ENCODE peak calls at places on chromosomes 13 and 19, in five cellular contexts. G is osteocyte, D is astrocyte, W is NB4, V is choroid plexus epithelial cell. O is an unnamed sample.

GRCh38 chr13:42405665-42406390 is 133.9 kb downstream of the AKAP11 start:
- DNase-seq in G (no peak), V (peak), W (no peak), D (peak), O (no peak)

GRCh38 chr19:22140356-22140755 is 56.4 kb downstream of the ZNF676 start:
- DNase-seq in G (no peak), W (no peak), V (no peak), D (no peak), O (no peak)

GRCh38 chr13:24459234-24459633 is 53.3 kb downstream of the PARP4 start:
- DNase-seq in W (no peak), D (peak), G (no peak), V (peak), O (no peak)

GRCh38 chr19:54154603-54155345 is 4.7 kb downstream of the LENG1 start:
- DNase-seq in D (peak), V (no peak), G (no peak), W (no peak), O (no peak)

GRCh38 chr13:49776871-49777270 is 15.6 kb downstream of the KPNA3 start:
- DNase-seq in W (no peak), D (peak), G (no peak), V (peak), O (no peak)

GRCh38 chr13:24032252-24032651 is 128.3 kb upstream of the SPATA13 start:
- DNase-seq in V (peak), W (no peak), D (peak), G (no peak), O (no peak)

GRCh38 chr13:33446821-33447481 is 161.4 kb upstream of the STARD13 start:
- DNase-seq in G (no peak), D (no peak), V (no peak), W (no peak), O (no peak)

GRCh38 chr13:98157188-98157587 is 14.3 kb downstream of the FARP1 start:
- DNase-seq in D (no peak), G (no peak), V (no peak), W (no peak), O (no peak)

GRCh38 chr13:96982672-96983071 is 11.6 kb downstream of the OXGR1 start:
- DNase-seq in V (peak), W (peak), D (no peak), G (no peak), O (no peak)

GRCh38 chr19:7564866-7565265 is 29.3 kb downstream of the PNPLA6 start:
- DNase-seq in V (no peak), G (no peak), D (no peak), W (no peak), O (no peak)

GRCh38 chr19:30085394-30085793 is 143.4 kb downstream of the URI1 start:
- DNase-seq in G (no peak), W (peak), V (no peak), D (no peak), O (no peak)
- TF ChIP-seq CTCF in G (no peak), W (no peak), V (no peak), D (no peak), O (no peak)

GRCh38 chr19:49954092-49954825 is 6.7 kb downstream of the SIGLEC11 start:
- DNase-seq in D (no peak), V (peak), W (peak), G (no peak), O (no peak)

GRCh38 chr19:49953376-49953775 is 7.6 kb downstream of the SIGLEC11 start:
- DNase-seq in W (peak), D (no peak), G (no peak), V (no peak), O (no peak)

GRCh38 chr19:49951806-49952474 is 9.0 kb downstream of the SIGLEC11 start:
- DNase-seq in V (no peak), G (no peak), W (no peak), D (no peak), O (no peak)

GRCh38 chr19:49952475-49952829 is 8.5 kb downstream of the SIGLEC11 start:
- DNase-seq in D (no peak), W (no peak), G (no peak), V (peak), O (no peak)

GRCh38 chr19:49952906-49953305 is 8.1 kb downstream of the SIGLEC11 start:
- DNase-seq in G (no peak), V (no peak), D (no peak), W (no peak), O (no peak)
- TF ChIP-seq CTCF in G (no peak), V (no peak), D (no peak), W (no peak), O (no peak)

GRCh38 chr19:12137541-12137940 is 2.6 kb downstream of the ZNF20 start:
- DNase-seq in W (peak), D (no peak), G (no peak), V (peak), O (no peak)

GRCh38 chr19:12139885-12140544 is at the start of gene ZNF20:
- DNase-seq in V (peak), G (peak), W (peak), D (peak), O (peak)

GRCh38 chr19:12139309-12139708 is 841 bp downstream of the ZNF20 start:
- DNase-seq in V (peak), W (no peak), G (no peak), D (peak), O (no peak)

GRCh38 chr19:12140545-12141404 is 625 bp upstream of the ZNF20 start:
- DNase-seq in W (peak), V (peak), G (peak), D (peak), O (peak)

GRCh38 chr19:12141405-12141736 is 1.2 kb upstream of the ZNF20 start:
- DNase-seq in D (no peak), G (no peak), V (no peak), W (no peak), O (no peak)
- TF ChIP-seq CTCF in D (no peak), G (no peak), V (no peak), W (no peak), O (peak)

DNA sequence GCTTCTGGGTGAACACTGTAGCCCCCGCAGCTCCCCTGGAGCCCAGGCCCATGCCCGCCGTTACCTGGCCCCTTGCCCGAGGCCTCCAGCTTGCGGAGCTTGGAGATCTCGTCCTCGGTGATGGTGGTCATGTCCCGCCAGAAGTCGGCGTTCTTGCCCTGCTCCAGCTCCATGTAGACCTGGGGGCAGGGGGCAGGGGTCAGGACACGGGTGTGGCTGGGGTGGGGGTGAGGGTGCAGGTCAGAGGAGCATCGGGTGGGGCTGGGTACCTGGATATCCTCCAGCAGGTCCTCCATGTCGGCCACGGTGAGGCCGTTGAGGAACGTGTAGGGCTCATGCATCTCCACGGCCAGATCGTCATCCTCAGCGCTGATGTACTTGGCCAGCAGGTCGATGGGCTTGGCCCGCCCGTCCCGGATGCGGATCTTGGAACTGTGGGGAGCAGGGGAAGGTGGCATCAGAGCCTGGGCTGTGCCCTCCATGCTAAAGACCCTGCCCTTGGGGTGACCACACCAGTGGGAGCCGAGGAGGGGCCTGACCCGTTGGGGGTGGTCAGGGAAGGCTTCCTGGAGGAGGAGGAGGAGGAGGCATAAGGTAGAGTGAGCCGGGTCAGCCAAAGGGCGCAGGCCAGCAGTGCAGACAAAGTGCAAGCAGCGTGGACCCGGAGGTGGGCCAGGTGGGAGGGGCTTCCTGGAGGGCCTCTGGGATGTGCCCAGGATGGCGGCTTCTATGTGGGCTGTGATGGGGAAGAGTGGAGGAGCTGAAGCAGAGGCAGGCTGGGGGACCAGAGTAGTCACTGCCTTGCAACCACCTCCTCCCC is 7.6 kb downstream of the CACTIN start:
- DNase-seq in V (no peak), W (no peak), G (no peak), D (no peak), O (peak)
- TF ChIP-seq CTCF in V (no peak), W (no peak), G (no peak), D (no peak), O (peak)

GRCh38 chr13:75760182-75760981 is 124.3 kb downstream of the LMO7 start:
- DNase-seq in D (peak), V (peak), W (no peak), G (no peak), O (no peak)
- TF ChIP-seq CTCF in D (no peak), V (peak), W (no peak), G (no peak), O (no peak)

DNA sequence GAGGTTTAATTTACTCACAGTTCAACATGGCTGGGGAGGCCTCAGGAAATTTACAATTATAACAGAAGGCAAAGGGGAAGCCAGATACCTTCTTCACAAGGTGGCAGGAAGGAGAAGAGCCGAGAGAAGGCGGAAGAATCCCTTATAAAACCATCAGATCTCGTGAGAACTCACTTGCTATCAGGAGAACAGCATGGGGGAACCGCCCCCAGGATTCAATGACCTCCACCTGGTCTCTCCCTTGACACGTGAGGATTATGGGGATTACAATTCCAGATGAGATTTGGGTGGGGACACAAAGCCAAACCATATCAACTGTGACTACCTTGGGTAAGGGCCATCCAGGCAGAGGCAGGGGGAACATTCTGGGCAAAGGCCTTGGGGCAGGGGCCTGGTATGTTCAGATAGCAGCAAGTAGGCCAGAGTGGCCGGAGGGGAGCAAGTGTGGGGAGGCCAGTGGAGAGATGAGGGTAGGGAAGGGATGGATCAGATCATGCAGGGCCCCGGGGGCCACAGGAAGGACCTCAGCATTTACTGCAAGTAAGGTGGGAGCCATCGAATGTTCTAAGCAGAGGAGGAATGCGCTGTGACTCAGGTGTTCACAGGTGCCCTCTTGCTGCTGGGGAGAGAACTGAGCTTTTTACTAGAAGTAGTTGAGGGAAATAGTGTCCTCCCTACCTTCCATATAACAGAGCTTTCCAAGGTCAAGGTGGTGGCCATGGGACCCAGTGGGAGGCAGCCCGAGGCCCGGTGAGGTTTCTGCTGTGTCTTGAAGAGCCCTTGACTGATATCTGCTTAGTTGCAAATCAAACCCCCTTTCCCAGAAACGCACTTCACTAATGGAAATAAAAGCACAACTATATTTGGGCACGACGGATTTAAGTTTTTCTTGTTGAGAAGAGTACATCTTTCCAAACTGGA is 18.0 kb downstream of the RAB3D start:
- DNase-seq in W (no peak), G (no peak), V (no peak), D (no peak), O (no peak)
- TF ChIP-seq CTCF in W (peak), G (no peak), V (peak), D (no peak), O (no peak)

O was measured in CD14-positive monocyte.